ENCODE peak calls at places on chromosomes 5 and 9, in six cellular contexts. X, T, Z, N, J and M are unnamed samples.

GRCh38 chr5:150488519-150489357 is 19.2 kb upstream of the NDST1 start:
- DNase-seq in X (no peak), T (no peak), Z (no peak), N (peak; percentile 75), J (peak; percentile 76), M (no peak)

GRCh38 chr9:89008346-89009048 is 17.2 kb downstream of the S1PR3 start:
- DNase-seq in X (no peak), T (no peak), Z (no peak), N (no peak), J (no peak), M (no peak)

GRCh38 chr9:134922932-134923240 is 5.2 kb upstream of the FCN1 start:
- DNase-seq in X (no peak), T (no peak), Z (no peak), N (no peak), J (no peak), M (no peak)

GRCh38 chr5:152437861-152438260 is 32.8 kb upstream of the NMUR2 start:
- DNase-seq in X (no peak), T (no peak), Z (peak; percentile 68), N (no peak), J (no peak), M (peak; percentile 75)

GRCh38 chr5:61744690-61745619 is 412.9 kb downstream of the ZSWIM6 start:
- DNase-seq in X (no peak), T (no peak), Z (no peak), N (no peak), J (peak; percentile 42), M (peak; percentile 51)

GRCh38 chr5:174227228-174227627 is 181.7 kb downstream of the NSG2 start:
- DNase-seq in X (no peak), T (no peak), Z (no peak), N (no peak), J (no peak), M (no peak)

GRCh38 chr9:135093111-135093510 is 5.6 kb downstream of the OLFM1 start:
- DNase-seq in X (no peak), T (no peak), Z (no peak), N (no peak), J (no peak), M (no peak)

GRCh38 chr5:81750308-81751008 is 439 bp downstream of the SSBP2 start:
- DNase-seq in X (peak; percentile 17), T (peak; percentile 9), Z (peak; percentile 62), N (no peak), J (peak; percentile 34), M (no peak)

GRCh38 chr5:62718368-62718767 is 139.7 kb downstream of the LRRC70 start:
- DNase-seq in X (no peak), T (no peak), Z (peak; percentile 61), N (no peak), J (no peak), M (peak; percentile 84)

GRCh38 chr5:166509085-166509484 is 1782.4 kb upstream of the WWC1 start:
- DNase-seq in X (no peak), T (no peak), Z (peak; percentile 76), N (no peak), J (no peak), M (peak; percentile 59)

GRCh38 chr9:34254141-34254913 is 74.7 kb downstream of the KIF24 start:
- DNase-seq in X (no peak), T (no peak), Z (no peak), N (no peak), J (no peak), M (no peak)